ENCODE peak calls at places on chromosomes 11 and 22, in seven cellular contexts. F, L, I, Z, O, T and P are unnamed samples.

GRCh38 chr11:23976776-23977380 is 520.0 kb upstream of the LUZP2 start:
- DNase-seq in F (no peak), L (peak; percentile 73), I (no peak), Z (no peak), O (no peak), T (no peak), P (no peak)

GRCh38 chr11:66546966-66547661 is 411 bp downstream of the ACTN3 start:
- DNase-seq in F (no peak), L (no peak), I (no peak), Z (no peak), O (no peak), T (no peak), P (no peak)

GRCh38 chr22:47304191-47304831 is 541.9 kb downstream of the TBC1D22A start:
- DNase-seq in F (no peak), L (no peak), I (peak; percentile 65), Z (no peak), O (no peak), T (no peak), P (no peak)

GRCh38 chr11:120386774-120387371 is 50.7 kb downstream of the ARHGEF12 start:
- DNase-seq in F (no peak), L (no peak), I (no peak), Z (no peak), O (no peak), T (no peak), P (no peak)

GRCh38 chr11:117882539-117882938 is 6.1 kb upstream of the FXYD6 start:
- DNase-seq in F (no peak), L (no peak), I (no peak), Z (no peak), O (peak; percentile 87), T (no peak), P (no peak)

GRCh38 chr11:33802414-33802950 is 28.2 kb upstream of the FBXO3 start:
- DNase-seq in F (peak; percentile 36), L (peak; percentile 88), I (peak; percentile 83), Z (peak; percentile 67), O (peak; percentile 74), T (peak; percentile 62), P (peak; percentile 46)

GRCh38 chr22:17872491-17872890 is 98.2 kb upstream of the BID start:
- DNase-seq in F (no peak), L (no peak), I (no peak), Z (no peak), O (no peak), T (no peak), P (no peak)

GRCh38 chr22:28051787-28052356 is 132.8 kb upstream of the PITPNB start:
- DNase-seq in F (peak; percentile 79), L (peak; percentile 73), I (no peak), Z (no peak), O (peak; percentile 84), T (peak; percentile 75), P (no peak)

GRCh38 chr11:47271961-47272661 is 2.2 kb downstream of the MADD start:
- DNase-seq in F (no peak), L (no peak), I (no peak), Z (no peak), O (no peak), T (peak; percentile 71), P (peak; percentile 61)

GRCh38 chr11:130858215-130858614 is 58.1 kb downstream of the SNX19 start:
- DNase-seq in F (no peak), L (no peak), I (no peak), Z (no peak), O (no peak), T (peak; percentile 56), P (peak; percentile 9)

GRCh38 chr22:46008836-46009596 is 32.1 kb upstream of the WNT7B start:
- DNase-seq in F (no peak), L (no peak), I (peak; percentile 8), Z (no peak), O (peak; percentile 63), T (no peak), P (no peak)

GRCh38 chr11:45260047-45260446 is 26.1 kb downstream of the SYT13 start:
- DNase-seq in F (no peak), L (no peak), I (no peak), Z (no peak), O (no peak), T (no peak), P (no peak)

GRCh38 chr11:67252831-67253239 is 13.4 kb upstream of the GRK2 start:
- DNase-seq in F (no peak), L (peak; percentile 46), I (no peak), Z (no peak), O (peak; percentile 67), T (no peak), P (peak; percentile 53)

GRCh38 chr22:23868580-23868979 is 10.9 kb downstream of the SLC2A11 start:
- DNase-seq in F (no peak), L (no peak), I (no peak), Z (no peak), O (no peak), T (no peak), P (no peak)

GRCh38 chr11:1202776-1203504 is 19.9 kb upstream of the MUC5B start:
- DNase-seq in F (peak; percentile 72), L (peak; percentile 9), I (peak; percentile 83), Z (no peak), O (peak; percentile 66), T (peak; percentile 64), P (peak; percentile 49)

GRCh38 chr11:134742228-134742612 is 330.2 kb upstream of the B3GAT1 start:
- DNase-seq in F (no peak), L (peak; percentile 46), I (no peak), Z (no peak), O (no peak), T (no peak), P (no peak)

GRCh38 chr22:47101321-47101885 is 339.0 kb downstream of the TBC1D22A start:
- DNase-seq in F (no peak), L (no peak), I (no peak), Z (no peak), O (no peak), T (no peak), P (no peak)

GRCh38 chr11:122563761-122564160 is 91.8 kb upstream of the UBASH3B start:
- DNase-seq in F (no peak), L (no peak), I (no peak), Z (no peak), O (no peak), T (no peak), P (no peak)

GRCh38 chr11:33652001-33652400 is 48.6 kb downstream of the C11orf91 start:
- DNase-seq in F (no peak), L (no peak), I (no peak), Z (no peak), O (no peak), T (no peak), P (no peak)

GRCh38 chr11:74195828-74196227 is 24.7 kb downstream of the PPME1 start:
- DNase-seq in F (no peak), L (peak; percentile 10), I (no peak), Z (no peak), O (no peak), T (no peak), P (no peak)

GRCh38 chr11:62805991-62806441 is 776 bp upstream of the NXF1 start:
- DNase-seq in F (no peak), L (no peak), I (peak; percentile 31), Z (no peak), O (no peak), T (no peak), P (peak; percentile 42)

GRCh38 chr22:46036558-46037408 is 59.8 kb upstream of the WNT7B start:
- DNase-seq in F (peak; percentile 50), L (no peak), I (peak; percentile 82), Z (no peak), O (peak; percentile 67), T (peak; percentile 69), P (peak; percentile 78)

GRCh38 chr11:33445761-33446161 is 188.6 kb downstream of the HIPK3 start:
- DNase-seq in F (no peak), L (no peak), I (no peak), Z (no peak), O (no peak), T (no peak), P (no peak)

GRCh38 chr22:23078462-23078787 is 8.1 kb downstream of the GNAZ start:
- DNase-seq in F (no peak), L (no peak), I (no peak), Z (no peak), O (no peak), T (no peak), P (no peak)

GRCh38 chr22:17314472-17314871 is 54.8 kb upstream of the CECR2 start:
- DNase-seq in F (no peak), L (no peak), I (no peak), Z (no peak), O (no peak), T (no peak), P (no peak)

GRCh38 chr11:32034149-32034548 is 56.7 kb upstream of the RCN1 start:
- DNase-seq in F (no peak), L (peak; percentile 86), I (no peak), Z (peak; percentile 79), O (no peak), T (no peak), P (no peak)

GRCh38 chr11:57174656-57175055 is 7.1 kb upstream of the LRRC55 start:
- DNase-seq in F (no peak), L (no peak), I (no peak), Z (no peak), O (no peak), T (no peak), P (no peak)

GRCh38 chr22:39508393-39508792 is 6.3 kb downstream of the MIEF1 start:
- DNase-seq in F (no peak), L (no peak), I (no peak), Z (no peak), O (no peak), T (no peak), P (no peak)

GRCh38 chr11:12577746-12578644 is 96.2 kb upstream of the TEAD1 start:
- DNase-seq in F (no peak), L (no peak), I (no peak), Z (no peak), O (no peak), T (no peak), P (no peak)

GRCh38 chr11:19821412-19821875 is 108.8 kb downstream of the NAV2 start:
- DNase-seq in F (no peak), L (no peak), I (no peak), Z (no peak), O (no peak), T (peak; percentile 70), P (no peak)
- H3K27ac ChIP-seq in F (no peak overlapping the region), L (no peak overlapping the region), I (no peak overlapping the region), Z (no peak overlapping the region), O (no peak overlapping the region), T (peak overlapping the region; percentile 62), P (no peak overlapping the region)

GRCh38 chr22:21937821-21938070 is 14.9 kb downstream of the PPM1F start:
- DNase-seq in F (no peak), L (no peak), I (no peak), Z (no peak), O (no peak), T (no peak), P (no peak)
- H3K4me3 ChIP-seq in F (peak overlapping the region; percentile 79), L (peak overlapping the region; percentile 65), I (peak overlapping the region; percentile 59), Z (peak overlapping the region; percentile 59), O (peak overlapping the region; percentile 61), T (no peak overlapping the region), P (peak overlapping the region; percentile 68)

DNA sequence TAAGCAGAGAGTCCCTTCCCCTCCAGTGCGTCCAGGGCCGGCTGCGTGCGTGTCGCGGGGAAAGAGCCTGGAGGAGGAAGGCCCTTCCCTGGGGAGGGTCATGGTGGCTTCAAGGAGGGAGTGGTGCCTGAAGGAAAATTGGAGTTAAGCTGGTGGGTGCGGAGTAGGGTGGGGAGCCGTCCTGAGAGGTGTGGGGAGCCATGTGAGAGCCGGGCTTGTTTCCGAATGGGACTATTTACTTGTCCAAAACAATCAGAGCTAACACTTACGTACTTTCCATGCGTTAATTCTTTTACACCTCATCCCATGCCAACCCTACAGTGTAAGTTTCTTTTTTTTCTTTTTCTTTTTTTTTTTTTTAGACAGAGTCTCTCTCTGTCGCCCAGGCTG is 762 bp downstream of the IGHMBP2 start:
- DNase-seq in F (no peak), L (no peak), I (no peak), Z (no peak), O (peak; percentile 71), T (no peak), P (peak; percentile 18)
- H3K27ac ChIP-seq in F (peak overlapping the region; percentile 58), L (peak overlapping the region; percentile 79), I (peak overlapping the region; percentile 54), Z (peak overlapping the region; percentile 70), O (peak overlapping the region; percentile 85), T (peak overlapping the region; percentile 1), P (peak overlapping the region; percentile 32)

GRCh38 chr22:31105282-31105929 is 2.0 kb downstream of the SELENOM start:
- DNase-seq in F (no peak), L (no peak), I (no peak), Z (no peak), O (peak; percentile 79), T (no peak), P (no peak)
- H3K4me3 ChIP-seq in F (peak overlapping the region; percentile 84), L (peak overlapping the region; percentile 90), I (no peak overlapping the region), Z (peak overlapping the region; percentile 95), O (peak overlapping the region; percentile 90), T (no peak overlapping the region), P (no peak overlapping the region)